ENCODE peak calls at places on chromosomes 1 and 21, in ten cellular contexts. E is Panc1; W is EL; X is PC-9; L is GM13977; U is SHP77; S is astrocyte of the spinal cord; R is effector memory CD8-positive, alpha-beta T cell; D is nucleus accumbens; N is neural progenitor cell. B is an unnamed sample.

GRCh38 chr1:97145321-97145956 is 423.9 kb downstream of the PTBP2 start:
- DNase-seq in R (no peak), D (peak), E (no peak), X (no peak), U (no peak), N (peak), W (peak), L (no peak), S (peak), B (no peak)

GRCh38 chr1:115877511-115877910 is 36.6 kb upstream of the NHLH2 start:
- DNase-seq in R (no peak), D (no peak), N (peak), S (no peak), E (no peak), W (peak), X (no peak), L (no peak), U (no peak), B (peak)

GRCh38 chr1:198681247-198681646 is 42.4 kb downstream of the PTPRC start:
- DNase-seq in L (no peak), X (no peak), S (peak), E (no peak), N (no peak), W (peak), R (no peak), U (no peak), D (no peak), B (no peak)

GRCh38 chr21:32457962-32458361 is 45.5 kb downstream of the EVA1C start:
- DNase-seq in S (no peak), E (no peak), X (no peak), D (no peak), R (no peak), U (no peak), N (no peak), W (no peak), L (no peak), B (no peak)

GRCh38 chr21:44507673-44508425 is 32.1 kb downstream of the KRTAP10-1 start:
- DNase-seq in W (no peak), E (no peak), D (no peak), S (no peak), L (no peak), X (no peak), U (no peak), N (no peak), R (no peak), B (no peak)

GRCh38 chr1:210027994-210028393 is 90.0 kb downstream of the SYT14 start:
- DNase-seq in R (no peak), S (no peak), N (no peak), U (no peak), E (no peak), L (no peak), D (no peak), X (no peak), W (no peak), B (no peak)

GRCh38 chr1:92877081-92877711 is 45.4 kb downstream of the RPL5 start:
- DNase-seq in E (no peak), U (no peak), R (no peak), X (no peak), W (no peak), S (no peak), N (peak), L (no peak), D (peak), B (no peak)

GRCh38 chr1:44831516-44831915 is 11.5 kb downstream of the PTCH2 start:
- DNase-seq in R (no peak), L (no peak), N (no peak), E (no peak), S (no peak), X (no peak), U (no peak), W (no peak), D (no peak), B (no peak)

GRCh38 chr1:33626801-33627200 is 154.4 kb downstream of the ZSCAN20 start:
- DNase-seq in R (no peak), S (no peak), L (no peak), X (no peak), E (no peak), U (no peak), W (no peak), D (no peak), N (no peak), B (no peak)

GRCh38 chr1:231397882-231398671 is 24.0 kb downstream of the EGLN1 start:
- DNase-seq in X (no peak), R (no peak), S (no peak), D (no peak), N (no peak), U (no peak), W (no peak), E (no peak), L (no peak), B (no peak)

GRCh38 chr1:53381790-53382401 is 54.0 kb upstream of the LRP8 start:
- DNase-seq in R (no peak), W (peak), D (no peak), U (no peak), N (no peak), X (peak), L (no peak), E (peak), S (peak), B (no peak)

GRCh38 chr21:43740497-43741156 is 21.7 kb downstream of the PDXK start:
- DNase-seq in X (peak), R (peak), D (peak), N (peak), W (no peak), L (no peak), S (peak), E (no peak), U (peak), B (peak)

GRCh38 chr1:169487561-169487960 is 1.8 kb upstream of the SLC19A2 start:
- DNase-seq in E (no peak), N (no peak), D (no peak), U (no peak), S (no peak), X (no peak), W (no peak), L (no peak), R (no peak), B (no peak)

GRCh38 chr1:2906105-2906504 is 104.6 kb upstream of the TTC34 start:
- DNase-seq in U (no peak), L (no peak), D (peak), X (no peak), N (no peak), E (no peak), R (no peak), W (no peak), S (no peak), B (no peak)

GRCh38 chr1:32204943-32205361 is 519 bp upstream of the IQCC start:
- DNase-seq in X (no peak), E (no peak), N (no peak), U (no peak), W (no peak), R (no peak), D (no peak), S (no peak), L (no peak), B (peak)

GRCh38 chr21:41387042-41387819 is 25.4 kb downstream of the MX2 start:
- DNase-seq in S (no peak), N (no peak), R (no peak), L (no peak), U (no peak), X (no peak), W (no peak), E (no peak), D (no peak), B (no peak)

GRCh38 chr1:234674218-234674815 is 64.3 kb upstream of the IRF2BP2 start:
- DNase-seq in L (no peak), X (no peak), R (no peak), S (no peak), D (no peak), E (no peak), U (no peak), W (no peak), N (no peak), B (no peak)

GRCh38 chr1:109769335-109770078 is 5.8 kb upstream of the EPS8L3 start:
- DNase-seq in N (no peak), S (peak), E (no peak), D (no peak), X (no peak), R (no peak), U (no peak), L (no peak), W (peak), B (no peak)

GRCh38 chr1:157312270-157312812 is 174.1 kb upstream of the ETV3 start:
- DNase-seq in R (no peak), U (no peak), W (peak), D (no peak), E (no peak), N (no peak), X (no peak), L (no peak), S (peak), B (no peak)

GRCh38 chr1:181453541-181454201 is 29.6 kb upstream of the CACNA1E start:
- DNase-seq in S (no peak), L (no peak), X (no peak), R (no peak), W (no peak), E (no peak), D (no peak), N (no peak), U (no peak), B (no peak)

GRCh38 chr1:62716397-62716796 is 28.2 kb upstream of the DOCK7 start:
- DNase-seq in X (no peak), S (no peak), U (no peak), N (no peak), D (no peak), E (no peak), W (peak), R (no peak), L (no peak), B (no peak)

GRCh38 chr1:208081972-208082371 is 162.2 kb downstream of the PLXNA2 start:
- DNase-seq in S (peak), D (peak), X (no peak), E (no peak), L (no peak), W (no peak), U (no peak), N (peak), R (no peak), B (peak)

GRCh38 chr1:222665964-222666363 is 46.3 kb downstream of the AIDA start:
- DNase-seq in R (no peak), D (no peak), E (no peak), N (no peak), U (no peak), L (no peak), X (no peak), W (peak), S (no peak), B (no peak)

GRCh38 chr1:1956101-1956500 is 37.0 kb upstream of the TMEM52 start:
- DNase-seq in U (no peak), E (no peak), N (no peak), S (no peak), L (no peak), X (no peak), D (no peak), W (no peak), R (no peak), B (no peak)

GRCh38 chr1:244862354-244862698 is 2.0 kb downstream of the HNRNPU start:
- DNase-seq in D (no peak), E (no peak), L (no peak), N (no peak), R (peak), X (no peak), W (no peak), S (no peak), U (no peak), B (no peak)

GRCh38 chr1:1535298-1535988 is 5.0 kb downstream of the TMEM240 start:
- DNase-seq in N (no peak), D (no peak), S (no peak), W (no peak), U (no peak), X (no peak), E (no peak), R (no peak), L (no peak), B (no peak)

GRCh38 chr1:201530741-201531521 is 8.0 kb upstream of the NAV1 start:
- DNase-seq in N (peak), D (peak), W (peak), S (peak), X (peak), L (peak), E (no peak), U (peak), R (no peak), B (peak)

GRCh38 chr1:96880626-96881025 is 159.0 kb downstream of the PTBP2 start:
- DNase-seq in R (no peak), S (peak), X (no peak), L (no peak), U (no peak), E (no peak), D (no peak), W (peak), N (no peak), B (no peak)

GRCh38 chr1:209742409-209743144 is 13.3 kb upstream of the TRAF3IP3 start:
- DNase-seq in D (no peak), X (no peak), E (no peak), W (peak), R (no peak), N (no peak), L (no peak), S (peak), U (no peak), B (no peak)

GRCh38 chr21:21436012-21436545 is 437.9 kb downstream of the NCAM2 start:
- DNase-seq in E (no peak), U (no peak), N (no peak), W (peak), L (no peak), S (peak), R (no peak), X (no peak), D (no peak), B (no peak)

GRCh38 chr21:42531771-42532170 is 18.1 kb downstream of the SLC37A1 start:
- DNase-seq in L (no peak), E (no peak), W (no peak), D (no peak), U (no peak), X (no peak), R (no peak), S (no peak), N (no peak), B (no peak)

GRCh38 chr1:196910208-196910607 is 22.4 kb downstream of the CFHR4 start:
- DNase-seq in U (no peak), N (no peak), R (no peak), S (no peak), L (no peak), E (no peak), D (no peak), W (peak), X (no peak), B (peak)

GRCh38 chr1:59375321-59376220 is 78.7 kb downstream of the FGGY start:
- DNase-seq in R (no peak), X (peak), N (no peak), E (peak), L (no peak), S (peak), W (peak), D (no peak), U (no peak), B (no peak)

GRCh38 chr1:114558548-114558947 is 22.9 kb downstream of the BCAS2 start:
- DNase-seq in L (peak), N (peak), D (no peak), R (no peak), E (no peak), X (no peak), S (no peak), U (no peak), W (no peak), B (peak)

GRCh38 chr1:243595527-243596206 is 254.4 kb downstream of the AKT3 start:
- DNase-seq in R (no peak), S (peak), W (peak), X (no peak), L (no peak), E (no peak), D (no peak), N (no peak), U (no peak), B (no peak)

GRCh38 chr1:145826030-145826429 is 2.0 kb downstream of the POLR3C start:
- DNase-seq in S (no peak), D (no peak), L (no peak), R (no peak), E (no peak), U (no peak), N (no peak), W (no peak), X (no peak), B (no peak)

GRCh38 chr21:43872549-43873198 is 7.7 kb downstream of the AGPAT3 start:
- DNase-seq in L (no peak), R (no peak), X (no peak), D (no peak), U (no peak), E (no peak), S (no peak), N (no peak), W (no peak), B (no peak)